ENCODE peak calls at places on chromosomes 16 and 17, in four cellular contexts. Y is H1, I is K562, T is HepG2. V is an unnamed sample.

GRCh38 chr16:89426736-89427525 is 63.4 kb downstream of the ANKRD11 start:
- DNase-seq in Y (no peak), I (no peak), T (no peak), V (no peak)

GRCh38 chr17:3534881-3535252 is 22.7 kb downstream of the TRPV3 start:
- DNase-seq in Y (no peak), I (no peak), T (no peak), V (peak; percentile 54)

GRCh38 chr17:78137392-78138203 is 7.0 kb downstream of the TMC8 start:
- DNase-seq in Y (peak; percentile 71), I (peak; percentile 60), T (no peak), V (no peak)

GRCh38 chr16:69494993-69495392 is 70.6 kb downstream of the CYB5B start:
- DNase-seq in Y (peak; percentile 83), I (peak; percentile 55), T (peak; percentile 39), V (no peak)

GRCh38 chr17:29571883-29572681 is 3.6 kb downstream of the TP53I13 start:
- DNase-seq in Y (no peak), I (no peak), T (no peak), V (no peak)

GRCh38 chr17:57570740-57571344 is 174.3 kb downstream of the CCDC182 start:
- DNase-seq in Y (no peak), I (no peak), T (no peak), V (no peak)

GRCh38 chr16:56137269-56137668 is 54.0 kb upstream of the GNAO1 start:
- DNase-seq in Y (no peak), I (no peak), T (no peak), V (no peak)

GRCh38 chr17:59342681-59343127 is 11.2 kb downstream of the YPEL2 start:
- DNase-seq in Y (no peak), I (no peak), T (no peak), V (no peak)

GRCh38 chr16:66904428-66904845 is 14.2 kb downstream of the CDH16 start:
- DNase-seq in Y (no peak), I (no peak), T (no peak), V (no peak)

GRCh38 chr17:58360664-58361063 is 8.7 kb upstream of the SUPT4H1 start:
- DNase-seq in Y (no peak), I (no peak), T (no peak), V (no peak)

GRCh38 chr16:85586360-85587145 is 26.6 kb upstream of the GSE1 start:
- DNase-seq in Y (no peak), I (no peak), T (no peak), V (no peak)

GRCh38 chr17:72150632-72151460 is 30.0 kb downstream of the SOX9 start:
- DNase-seq in Y (peak; percentile 50), I (no peak), T (no peak), V (peak; percentile 71)

GRCh38 chr17:10210151-10210574 is 11.8 kb upstream of the GAS7 start:
- DNase-seq in Y (peak; percentile 48), I (no peak), T (no peak), V (no peak)

GRCh38 chr16:56202036-56202435 is 10.7 kb downstream of the GNAO1 start:
- DNase-seq in Y (no peak), I (no peak), T (no peak), V (no peak)

GRCh38 chr16:2715519-2715918 is 4.5 kb downstream of the PRSS27 start:
- DNase-seq in Y (peak; percentile 80), I (peak; percentile 91), T (no peak), V (no peak)

GRCh38 chr17:42519546-42520444 is 16.2 kb upstream of the NAGLU start:
- DNase-seq in Y (peak; percentile 59), I (no peak), T (peak; percentile 90), V (peak; percentile 96)

GRCh38 chr17:28887871-28888471 is 9.6 kb downstream of the FLOT2 start:
- DNase-seq in Y (no peak), I (no peak), T (no peak), V (no peak)

GRCh38 chr16:89057738-89058137 is 35.9 kb upstream of the ACSF3 start:
- DNase-seq in Y (no peak), I (no peak), T (no peak), V (no peak)

GRCh38 chr16:82755570-82756282 is 129.0 kb downstream of the CDH13 start:
- DNase-seq in Y (no peak), I (peak; percentile 31), T (no peak), V (no peak)

GRCh38 chr17:49218941-49219913 is 8.7 kb downstream of the ABI3 start:
- DNase-seq in Y (peak; percentile 68), I (peak; percentile 67), T (no peak), V (no peak)

GRCh38 chr16:10647721-10648296 is 46.9 kb downstream of the TEKT5 start:
- DNase-seq in Y (no peak), I (no peak), T (peak; percentile 100), V (no peak)

GRCh38 chr17:49069585-49070273 is 62.8 kb upstream of the B4GALNT2 start:
- DNase-seq in Y (no peak), I (no peak), T (no peak), V (no peak)

GRCh38 chr16:64615647-64616280 is 506.1 kb downstream of the CDH11 start:
- DNase-seq in Y (peak; percentile 63), I (no peak), T (no peak), V (no peak)

GRCh38 chr17:17104494-17104893 is 62.2 kb downstream of the MPRIP start:
- DNase-seq in Y (no peak), I (no peak), T (no peak), V (no peak)

GRCh38 chr17:13736915-13737314 is 135.2 kb upstream of the HS3ST3A1 start:
- DNase-seq in Y (no peak), I (no peak), T (no peak), V (no peak)

GRCh38 chr17:1031711-1032110 is 34.8 kb downstream of the TIMM22 start:
- DNase-seq in Y (peak; percentile 73), I (peak; percentile 19), T (no peak), V (no peak)

GRCh38 chr17:63224644-63225043 is 221.5 kb downstream of the CYB561 start:
- DNase-seq in Y (no peak), I (no peak), T (no peak), V (no peak)

GRCh38 chr17:3988297-3989120 is 24.3 kb upstream of the ATP2A3 start:
- DNase-seq in Y (no peak), I (no peak), T (no peak), V (no peak)

GRCh38 chr16:68069511-68070248 is 15.5 kb upstream of the NFATC3 start:
- DNase-seq in Y (peak; percentile 24), I (no peak), T (no peak), V (no peak)

GRCh38 chr16:58656872-58657271 is 27.2 kb upstream of the CNOT1 start:
- DNase-seq in Y (no peak), I (no peak), T (no peak), V (no peak)

GRCh38 chr17:29645516-29646051 is 22.9 kb upstream of the CORO6 start:
- DNase-seq in Y (no peak), I (no peak), T (no peak), V (no peak)

DNA sequence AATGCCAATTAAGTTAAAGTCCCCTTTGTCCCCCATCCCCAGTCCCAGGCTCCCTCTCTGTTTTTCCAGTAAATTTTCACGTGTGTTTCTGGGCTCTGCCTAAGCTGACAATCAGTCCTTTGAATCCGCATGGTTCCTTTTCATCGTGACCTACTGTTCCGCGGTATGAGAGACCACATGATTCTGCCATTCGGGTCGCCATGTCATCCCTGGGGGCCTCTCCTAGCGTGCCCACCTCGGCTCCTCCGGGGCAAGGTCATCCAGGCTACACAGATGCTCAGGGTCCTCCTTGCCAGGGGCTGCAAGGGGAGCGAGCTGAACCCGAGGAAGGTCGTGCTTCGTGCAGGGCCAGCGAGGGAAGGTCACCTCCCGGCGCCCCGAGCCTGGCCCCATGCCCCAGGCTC is 157.6 kb downstream of the RAB11FIP4 start:
- DNase-seq in Y (no peak), I (no peak), T (peak; percentile 31), V (peak; percentile 49)
- TF ChIP-seq RNF2 in Y (no peak), I (no peak), T (no peak), V (no peak)

DNA sequence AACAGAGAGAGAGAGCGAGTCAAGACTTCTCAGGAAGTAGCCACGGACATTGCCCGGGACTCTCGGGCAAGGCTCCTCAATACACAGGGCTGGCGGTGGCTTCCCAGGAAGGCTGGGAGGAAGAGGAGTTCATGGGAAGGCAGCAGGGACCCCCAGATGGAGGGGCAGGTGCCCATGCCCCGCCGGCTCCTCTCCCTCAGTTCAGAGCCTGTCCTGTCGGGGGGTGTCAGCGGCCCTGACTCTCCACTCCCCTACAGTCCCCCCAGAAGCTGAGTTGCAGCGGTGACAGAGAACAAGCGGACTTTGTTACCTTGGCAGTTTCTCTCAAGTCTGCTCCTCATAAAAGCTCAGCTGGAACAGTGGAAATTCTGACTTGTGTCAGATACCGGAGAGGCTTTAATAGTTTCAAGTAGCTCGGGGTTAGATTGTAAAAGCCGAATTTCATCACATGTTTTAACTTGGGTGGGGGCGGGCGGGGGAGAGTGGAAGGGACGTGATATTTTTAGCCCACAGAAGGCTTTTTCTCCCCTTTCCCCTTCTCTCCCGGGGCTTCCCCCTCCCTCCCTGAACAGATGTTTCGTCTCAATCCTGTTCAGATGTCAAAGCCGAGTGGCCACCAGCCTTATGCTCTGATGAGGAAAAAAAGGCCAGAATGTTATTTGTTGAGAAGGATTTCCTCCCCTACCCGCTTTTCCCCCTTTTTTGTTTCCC is 65.2 kb downstream of the NKD1 start:
- DNase-seq in Y (no peak), I (no peak), T (no peak), V (no peak)
- TF ChIP-seq RNF2 in Y (no peak), I (no peak), T (no peak), V (no peak)

GRCh38 chr16:30715777-30716445 is 16.9 kb downstream of the SRCAP start:
- DNase-seq in Y (no peak), I (no peak), T (no peak), V (no peak)
- TF ChIP-seq RNF2 in Y (no peak), I (no peak), T (no peak), V (no peak)

GRCh38 chr16:17685445-17685844 is 214.7 kb upstream of the XYLT1 start:
- DNase-seq in Y (no peak), I (no peak), T (no peak), V (no peak)
- TF ChIP-seq RNF2 in Y (no peak), I (no peak), T (no peak), V (no peak)

GRCh38 chr17:37478187-37478586 is 11.5 kb upstream of the DUSP14 start:
- DNase-seq in Y (no peak), I (no peak), T (no peak), V (no peak)

GRCh38 chr17:37480427-37480826 is 9.3 kb upstream of the DUSP14 start:
- DNase-seq in Y (no peak), I (no peak), T (no peak), V (no peak)

GRCh38 chr17:37479025-37479424 is 10.7 kb upstream of the DUSP14 start:
- DNase-seq in Y (no peak), I (no peak), T (no peak), V (no peak)

GRCh38 chr17:37475713-37476420 is 13.8 kb upstream of the DUSP14 start:
- DNase-seq in Y (no peak), I (no peak), T (no peak), V (no peak)

DNA sequence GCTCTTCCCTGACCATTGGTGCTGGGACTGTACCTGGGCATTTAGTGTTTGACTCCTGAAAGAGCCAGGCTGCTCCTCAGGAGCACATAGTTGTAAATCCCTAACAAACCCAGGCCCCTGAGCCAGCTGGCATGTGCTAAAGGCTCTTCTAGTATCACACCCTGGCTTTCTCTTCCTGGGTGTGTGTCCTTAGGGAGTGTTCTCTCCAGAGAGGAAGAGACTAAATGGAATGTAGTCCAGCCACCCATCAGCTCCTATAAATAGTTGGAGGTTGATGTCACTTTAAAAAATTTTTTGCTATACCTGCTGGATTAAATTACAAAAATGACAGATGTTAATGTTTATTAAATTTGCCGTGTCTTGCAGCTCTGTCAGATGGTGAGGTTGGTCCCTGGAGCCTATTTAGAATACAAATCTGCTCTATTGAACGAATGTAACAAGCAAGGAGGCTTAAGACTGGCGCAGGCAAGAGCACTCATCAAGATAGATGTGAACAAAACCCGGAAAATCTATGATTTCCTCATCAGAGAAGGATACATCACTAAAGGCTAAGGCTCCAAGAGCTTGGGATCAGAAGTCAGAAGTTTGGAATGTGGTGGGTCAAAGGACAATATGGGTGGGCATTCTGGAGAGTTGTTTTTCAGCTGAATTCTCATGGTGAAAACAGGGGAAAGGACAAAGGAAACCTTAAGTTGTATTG is 13.1 kb upstream of the DUSP14 start:
- DNase-seq in Y (no peak), I (no peak), T (peak; percentile 23), V (peak; percentile 35)
- TF ChIP-seq RNF2 in Y (no peak), I (no peak), T (no peak), V (no peak)